ENCODE peak calls at places on chromosomes 5 and 9, in ten cellular contexts. B is aorta, W is mesenchymal stem cell, Z is GM23248, R is heart right ventricle, L is PC-3, I is left lung, E is IMR-90, V is stomach, A is SK-N-SH. T is an unnamed sample. For H3K4me1, the result is how much of the 10 kb centered on the place peaks cover.

GRCh38 chr9:110648698-110649097 is 19.9 kb upstream of the MUSK start:
- DNase-seq in B (no peak), W (no peak), Z (no peak), R (no peak), L (no peak), I (no peak), E (no peak), V (no peak), A (no peak), T (no peak)

GRCh38 chr9:131706608-131706970 is 33.3 kb downstream of the RAPGEF1 start:
- DNase-seq in B (no peak), W (no peak), Z (no peak), R (no peak), L (no peak), I (no peak), E (no peak), V (no peak), A (no peak), T (no peak)

GRCh38 chr5:1788200-1788599 is 11.4 kb downstream of the MRPL36 start:
- DNase-seq in B (peak), W (no peak), Z (no peak), R (no peak), L (no peak), I (no peak), E (no peak), V (no peak), A (no peak), T (no peak)

GRCh38 chr9:79189511-79189924 is 382.2 kb upstream of the TLE4 start:
- DNase-seq in B (no peak), W (peak), Z (peak), R (no peak), L (peak), I (no peak), E (peak), V (no peak), A (peak), T (no peak)

GRCh38 chr5:133384120-133384855 is 228.1 kb downstream of the FSTL4 start:
- DNase-seq in B (no peak), W (no peak), Z (no peak), R (no peak), L (no peak), I (no peak), E (no peak), V (no peak), A (no peak), T (peak)

GRCh38 chr5:14164164-14164720 is 21.1 kb downstream of the TRIO start:
- DNase-seq in B (no peak), W (no peak), Z (no peak), R (no peak), L (no peak), I (no peak), E (no peak), V (no peak), A (no peak), T (no peak)

GRCh38 chr9:127521919-127522304 is 70.6 kb downstream of the LRSAM1 start:
- DNase-seq in B (no peak), W (no peak), Z (no peak), R (peak), L (peak), I (no peak), E (no peak), V (peak), A (no peak), T (no peak)

GRCh38 chr5:139689631-139690384 is 41.7 kb downstream of the CXXC5 start:
- DNase-seq in B (no peak), W (peak), Z (peak), R (no peak), L (peak), I (no peak), E (no peak), V (peak), A (peak), T (no peak)

GRCh38 chr9:110578896-110579752 is at the start of gene SVEP1:
- DNase-seq in B (peak), W (peak), Z (peak), R (peak), L (no peak), I (peak), E (peak), V (no peak), A (peak), T (peak)

GRCh38 chr9:129333961-129334743 is 156.1 kb upstream of the IER5L start:
- DNase-seq in B (peak), W (peak), Z (peak), R (peak), L (peak), I (peak), E (peak), V (peak), A (peak), T (peak)

GRCh38 chr5:143582869-143583268 is 179.4 kb upstream of the NR3C1 start:
- DNase-seq in B (no peak), W (peak), Z (peak), R (no peak), L (peak), I (no peak), E (peak), V (no peak), A (no peak), T (no peak)

GRCh38 chr5:38961691-38962090 is 112.5 kb downstream of the RICTOR start:
- DNase-seq in B (no peak), W (no peak), Z (no peak), R (no peak), L (no peak), I (no peak), E (no peak), V (no peak), A (no peak), T (no peak)

GRCh38 chr9:96006961-96007360 is 131.5 kb downstream of the ERCC6L2 start:
- DNase-seq in B (no peak), W (peak), Z (peak), R (no peak), L (no peak), I (no peak), E (peak), V (no peak), A (no peak), T (no peak)

GRCh38 chr5:69007086-69007672 is 86.6 kb upstream of the SLC30A5 start:
- DNase-seq in B (no peak), W (no peak), Z (peak), R (no peak), L (no peak), I (no peak), E (no peak), V (no peak), A (peak), T (no peak)

GRCh38 chr9:92042260-92042659 is 73.0 kb downstream of the SPTLC1 start:
- DNase-seq in B (no peak), W (no peak), Z (no peak), R (no peak), L (no peak), I (no peak), E (no peak), V (no peak), A (no peak), T (no peak)

GRCh38 chr5:110751902-110752762 is 13.3 kb downstream of the SLC25A46 start:
- DNase-seq in B (no peak), W (peak), Z (no peak), R (no peak), L (peak), I (no peak), E (peak), V (no peak), A (no peak), T (no peak)

GRCh38 chr9:97940707-97941106 is 2.7 kb upstream of the HEMGN start:
- DNase-seq in B (no peak), W (no peak), Z (no peak), R (no peak), L (no peak), I (no peak), E (no peak), V (no peak), A (no peak), T (no peak)

GRCh38 chr5:30918171-30918570 is 275.3 kb upstream of the CDH6 start:
- DNase-seq in B (no peak), W (no peak), Z (peak), R (no peak), L (peak), I (no peak), E (peak), V (no peak), A (no peak), T (no peak)

GRCh38 chr5:8176101-8176693 is 307.2 kb downstream of the MTRR start:
- DNase-seq in B (no peak), W (no peak), Z (peak), R (no peak), L (no peak), I (no peak), E (peak), V (no peak), A (no peak), T (no peak)

DNA sequence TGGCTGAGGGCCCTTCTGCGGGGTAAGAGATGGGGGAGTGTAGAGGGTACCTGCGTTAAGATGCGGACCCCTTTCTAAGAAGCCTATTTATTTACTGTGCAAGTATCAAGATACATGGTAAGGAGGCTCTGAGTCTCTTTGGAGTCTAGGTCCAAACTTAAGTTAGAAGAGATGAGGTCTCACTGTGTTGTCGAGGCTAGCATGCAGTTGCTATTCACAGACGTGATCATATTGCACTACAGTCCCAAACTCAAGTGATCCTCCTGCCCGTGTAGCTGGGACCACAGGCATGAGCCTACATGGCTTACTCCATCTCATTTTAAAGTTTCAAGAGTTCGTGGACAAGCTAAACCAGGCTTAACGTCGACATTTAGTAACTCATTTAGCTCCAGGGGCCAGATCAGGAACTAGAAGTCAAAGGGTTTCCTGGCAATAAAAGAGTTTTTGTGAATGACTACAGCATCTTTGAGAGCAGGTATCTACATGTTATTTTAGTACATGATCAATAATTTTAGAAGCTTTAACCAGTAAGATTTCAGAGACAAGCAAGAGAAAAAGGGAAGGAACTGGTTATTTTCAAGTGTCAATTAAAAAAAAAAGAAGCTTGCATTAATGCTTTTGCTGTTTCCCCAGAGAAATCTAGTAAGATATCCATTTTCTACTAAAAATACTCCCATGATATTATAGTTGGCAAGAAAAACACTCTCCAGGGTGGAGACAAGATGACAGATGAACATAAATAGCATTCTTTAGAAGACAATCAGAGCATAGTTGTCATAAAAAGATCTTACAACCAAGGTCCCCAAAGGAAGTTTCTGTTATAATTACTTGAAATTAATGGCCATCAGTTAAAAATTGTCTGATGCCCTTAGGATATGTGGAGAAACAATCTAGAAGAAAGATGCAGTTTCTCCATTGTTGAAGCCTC is 141.3 kb downstream of the SCAMP1 start:
- DNase-seq in B (no peak), W (no peak), Z (peak), R (no peak), L (no peak), I (no peak), E (no peak), V (no peak), A (no peak), T (no peak)
- H3K4me1 ChIP-seq in B (under half), W (under half), Z (half or more), R (under half), L (under half), I (half or more), E (under half), V (under half), A (half or more), T (under half)

GRCh38 chr5:59039003-59039295 is 456.1 kb downstream of the RAB3C start:
- DNase-seq in B (no peak), W (no peak), Z (peak), R (no peak), L (no peak), I (no peak), E (no peak), V (no peak), A (no peak), T (no peak)

GRCh38 chr5:59037041-59037440 is 454.2 kb downstream of the RAB3C start:
- DNase-seq in B (no peak), W (no peak), Z (no peak), R (no peak), L (no peak), I (no peak), E (no peak), V (no peak), A (no peak), T (no peak)

GRCh38 chr5:59038169-59039002 is 455.5 kb downstream of the RAB3C start:
- DNase-seq in B (no peak), W (peak), Z (peak), R (peak), L (no peak), I (peak), E (peak), V (no peak), A (no peak), T (peak)

GRCh38 chr5:59036274-59036961 is 453.5 kb downstream of the RAB3C start:
- DNase-seq in B (peak), W (peak), Z (peak), R (no peak), L (peak), I (peak), E (peak), V (no peak), A (no peak), T (no peak)

GRCh38 chr5:59037453-59038168 is 454.7 kb downstream of the RAB3C start:
- DNase-seq in B (no peak), W (no peak), Z (no peak), R (no peak), L (no peak), I (no peak), E (no peak), V (no peak), A (no peak), T (no peak)
- H3K4me3 ChIP-seq in B (no peak), W (peak), Z (peak), R (peak), L (peak), I (peak), E (peak), V (peak), A (no peak), T (no peak)

DNA sequence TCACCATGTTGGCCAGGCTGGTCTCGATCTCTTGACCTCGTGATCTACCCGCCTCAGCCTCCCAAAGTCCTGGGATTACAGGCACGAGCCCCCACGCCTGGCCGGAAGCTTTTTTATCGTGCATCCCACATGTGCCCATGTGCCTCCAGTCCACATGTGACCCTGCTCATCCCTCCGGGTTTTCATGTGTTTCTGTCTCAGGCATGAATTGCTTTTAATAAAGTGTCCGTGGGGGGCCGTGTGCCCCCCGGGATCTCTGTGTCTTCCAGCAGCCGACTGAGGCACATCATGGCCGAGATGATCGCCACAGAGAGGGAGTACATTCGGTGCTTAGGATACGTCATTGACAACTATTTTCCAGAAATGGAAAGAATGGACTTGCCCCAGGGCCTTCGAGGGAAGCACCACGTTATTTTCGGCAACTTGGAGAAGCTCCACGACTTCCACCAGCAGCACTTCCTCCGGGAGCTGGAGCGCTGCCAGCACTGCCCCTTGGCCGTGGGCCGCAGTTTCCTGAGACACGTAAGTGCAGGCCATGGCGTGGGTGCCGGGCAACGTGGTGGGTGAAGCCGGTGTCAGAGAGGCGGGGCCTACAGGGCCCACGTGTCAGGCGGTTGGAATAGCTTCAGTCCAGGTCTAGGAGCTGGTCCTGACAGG is 22.1 kb upstream of the LRRC14B start:
- DNase-seq in B (peak), W (no peak), Z (no peak), R (peak), L (peak), I (no peak), E (peak), V (peak), A (no peak), T (no peak)
- H3K27ac ChIP-seq in B (no peak), W (no peak), Z (peak), R (peak), L (peak), I (no peak), E (peak), V (no peak), A (no peak), T (no peak)

GRCh38 chr5:135494196-135494595 is 41.6 kb downstream of the NEUROG1 start:
- DNase-seq in B (no peak), W (no peak), Z (no peak), R (no peak), L (no peak), I (no peak), E (no peak), V (no peak), A (no peak), T (no peak)
- H3K4me1 ChIP-seq in B (under half), W (under half), Z (under half), R (under half), L (half or more), I (under half), E (under half), V (under half), A (under half), T (under half)

DNA sequence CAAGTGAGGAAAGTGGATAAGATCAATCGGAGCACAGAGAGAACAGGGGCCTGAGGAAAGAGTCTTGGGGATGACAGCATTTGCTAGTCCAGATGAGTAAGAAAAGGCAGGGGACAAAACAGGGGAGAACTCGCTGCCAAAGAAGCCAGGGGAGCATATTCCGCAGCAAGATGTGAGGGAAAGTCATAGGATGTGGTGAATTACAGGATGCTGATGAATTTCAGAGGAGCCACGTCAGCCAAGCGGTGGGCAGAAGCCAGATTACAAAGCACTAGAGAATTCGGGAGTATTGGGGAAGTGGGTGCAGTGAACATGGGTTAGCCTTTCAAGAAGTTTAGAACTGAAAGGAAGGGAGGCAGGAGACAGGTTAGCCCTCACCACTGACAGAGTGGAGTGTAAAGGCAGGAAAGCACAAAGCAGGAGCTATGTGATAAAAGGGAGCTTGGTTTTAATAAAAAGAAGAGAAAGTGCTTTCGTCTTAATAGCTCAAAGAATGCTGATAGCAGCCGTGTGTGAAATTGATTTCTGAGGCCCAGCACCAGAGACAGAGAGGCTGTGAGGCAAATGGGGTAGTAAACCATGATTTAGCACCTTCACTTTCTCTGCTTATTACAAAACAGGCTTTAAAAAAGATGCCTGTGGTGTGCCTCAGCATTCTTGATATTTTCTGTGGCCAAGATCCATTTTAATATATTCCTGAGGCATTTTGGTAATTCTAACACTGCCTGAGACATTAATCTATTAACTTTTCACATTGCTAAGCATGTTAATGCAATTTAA is 16.8 kb downstream of the ADAMTSL1 start:
- DNase-seq in B (peak), W (peak), Z (peak), R (peak), L (peak), I (no peak), E (peak), V (no peak), A (no peak), T (no peak)
- H3K4me3 ChIP-seq in B (peak), W (peak), Z (peak), R (no peak), L (peak), I (no peak), E (peak), V (peak), A (peak), T (no peak)

DNA sequence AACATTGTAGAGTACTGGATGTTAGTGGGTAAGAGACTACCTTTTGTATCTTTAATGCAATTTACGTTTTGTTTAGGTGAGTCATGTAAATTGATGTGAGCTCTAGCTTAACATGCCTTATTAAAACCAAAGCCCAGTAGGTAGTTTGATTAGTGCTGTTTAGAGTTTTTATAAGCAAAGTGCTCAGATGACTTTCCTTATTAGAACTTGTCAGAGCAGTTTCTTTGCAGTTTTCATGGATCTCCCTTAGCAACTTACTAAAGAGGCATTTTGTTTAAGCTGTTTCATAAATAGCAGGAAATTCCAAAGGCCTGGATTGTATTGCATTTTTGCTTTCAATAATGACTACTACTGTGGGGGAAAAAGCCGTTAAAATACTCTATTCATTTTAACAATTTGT is 14.5 kb downstream of the ZSWIM6 start:
- DNase-seq in B (no peak), W (peak), Z (no peak), R (no peak), L (no peak), I (no peak), E (peak), V (no peak), A (no peak), T (no peak)
- H3K27ac ChIP-seq in B (no peak), W (no peak), Z (no peak), R (no peak), L (no peak), I (no peak), E (no peak), V (no peak), A (no peak), T (no peak)

GRCh38 chr9:33448159-33448511 is 742 bp upstream of the AQP3 start:
- DNase-seq in B (no peak), W (no peak), Z (no peak), R (no peak), L (no peak), I (no peak), E (no peak), V (no peak), A (no peak), T (no peak)

GRCh38 chr9:33450747-33451146 is 3.4 kb upstream of the AQP3 start:
- DNase-seq in B (no peak), W (no peak), Z (no peak), R (no peak), L (no peak), I (no peak), E (no peak), V (no peak), A (no peak), T (no peak)

GRCh38 chr9:33447404-33448158 is at the start of gene AQP3:
- DNase-seq in B (peak), W (peak), Z (peak), R (peak), L (peak), I (peak), E (no peak), V (peak), A (peak), T (peak)

GRCh38 chr9:33446507-33447403 is 638 bp downstream of the AQP3 start:
- DNase-seq in B (peak), W (peak), Z (peak), R (peak), L (peak), I (peak), E (peak), V (peak), A (peak), T (peak)

DNA sequence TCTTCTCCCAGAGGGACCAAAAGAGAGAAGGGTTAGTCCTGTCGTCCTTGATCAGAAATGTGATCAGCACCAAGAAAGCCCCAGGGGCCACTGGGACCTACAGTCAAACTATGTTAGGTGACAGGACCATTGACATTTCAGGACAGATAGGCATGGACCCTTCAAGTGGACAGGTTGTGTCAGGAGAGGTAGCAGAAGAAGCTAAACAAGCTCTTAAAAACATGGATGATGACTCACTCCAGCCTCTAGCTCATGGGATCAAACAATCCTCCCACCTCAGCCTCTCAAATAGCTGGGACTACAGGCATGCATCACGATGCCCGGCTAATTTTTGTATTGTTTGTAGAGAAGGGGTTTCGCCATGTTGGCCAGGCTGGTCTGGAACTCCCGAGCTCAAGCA is 2.3 kb upstream of the AQP3 start:
- DNase-seq in B (no peak), W (no peak), Z (no peak), R (no peak), L (no peak), I (no peak), E (no peak), V (no peak), A (no peak), T (no peak)
- H3K4me1 ChIP-seq in B (under half), W (under half), Z (under half), R (under half), L (under half), I (under half), E (under half), V (under half), A (under half), T (under half)

T was measured in testis.